ENCODE peak calls at places on chromosomes 12 and 14, in ten cellular contexts. V is lower leg skin; P is type B pancreatic cell; W is NCI-H748 treated with DMSO at 0.1 percent for 48 hours; G is effector memory CD4-positive, alpha-beta T cell; R is posterior vena cava; J is dermis blood vessel endothelial cell; S is astrocyte; C is NCI-H524 treated with DMSO at 0.1 percent for 48 hours; D is iris pigment epithelial cell. Z is an unnamed sample.

GRCh38 chr14:106442857-106443256 is 916.5 kb downstream of the TMEM121 start:
- DNase-seq in V (no peak), P (no peak), W (no peak), G (peak; percentile 9), R (no peak), J (no peak), S (no peak), C (no peak), D (no peak), Z (no peak)

GRCh38 chr14:34243001-34243400 is 219.0 kb downstream of the SPTSSA start:
- DNase-seq in V (no peak), P (no peak), W (no peak), G (no peak), R (no peak), J (no peak), S (no peak), C (no peak), D (no peak), Z (no peak)

GRCh38 chr14:104634886-104635570 is 30.5 kb upstream of the TMEM179 start:
- DNase-seq in V (no peak), P (no peak), W (no peak), G (no peak), R (no peak), J (no peak), S (no peak), C (no peak), D (no peak), Z (no peak)

GRCh38 chr12:113039911-113040425 is 16.6 kb upstream of the DTX1 start:
- DNase-seq in V (no peak), P (no peak), W (no peak), G (no peak), R (no peak), J (no peak), S (no peak), C (no peak), D (no peak), Z (no peak)

GRCh38 chr12:121719926-121720414 is 7.4 kb downstream of the TMEM120B start:
- DNase-seq in V (no peak), P (no peak), W (no peak), G (no peak), R (no peak), J (peak; percentile 66), S (peak; percentile 90), C (no peak), D (peak; percentile 89), Z (no peak)

GRCh38 chr14:24630087-24630871 is 3.7 kb downstream of the GZMB start:
- DNase-seq in V (no peak), P (no peak), W (no peak), G (no peak), R (no peak), J (no peak), S (no peak), C (no peak), D (no peak), Z (no peak)

GRCh38 chr14:61452452-61452851 is 131.1 kb downstream of the PRKCH start:
- DNase-seq in V (no peak), P (no peak), W (no peak), G (no peak), R (no peak), J (no peak), S (no peak), C (no peak), D (no peak), Z (no peak)

GRCh38 chr12:3249081-3249800 is 172.1 kb downstream of the TSPAN9 start:
- DNase-seq in V (no peak), P (no peak), W (no peak), G (no peak), R (no peak), J (peak; percentile 6), S (no peak), C (no peak), D (no peak), Z (no peak)

GRCh38 chr12:10716704-10717315 is 6.3 kb downstream of the YBX3 start:
- DNase-seq in V (peak; percentile 91), P (no peak), W (no peak), G (no peak), R (peak; percentile 95), J (peak; percentile 94), S (peak; percentile 93), C (no peak), D (peak; percentile 91), Z (peak; percentile 92)

GRCh38 chr14:54676822-54677708 is 110.1 kb downstream of the SAMD4A start:
- DNase-seq in V (no peak), P (no peak), W (no peak), G (no peak), R (no peak), J (peak; percentile 97), S (peak; percentile 99), C (no peak), D (peak; percentile 96), Z (no peak)

GRCh38 chr14:77924392-77924948 is 124.6 kb downstream of the ADCK1 start:
- DNase-seq in V (no peak), P (no peak), W (no peak), G (no peak), R (no peak), J (no peak), S (no peak), C (no peak), D (no peak), Z (no peak)

GRCh38 chr12:8045952-8046944 is 13.7 kb downstream of the FOXJ2 start:
- DNase-seq in V (peak; percentile 69), P (peak; percentile 80), W (peak; percentile 35), G (peak; percentile 63), R (peak; percentile 95), J (peak; percentile 89), S (peak; percentile 40), C (no peak), D (peak; percentile 75), Z (peak; percentile 83)

GRCh38 chr12:63915105-63915830 is 70.8 kb downstream of the SRGAP1 start:
- DNase-seq in V (no peak), P (no peak), W (no peak), G (no peak), R (no peak), J (peak; percentile 72), S (peak; percentile 85), C (no peak), D (peak; percentile 82), Z (no peak)

GRCh38 chr12:50057000-50057841 is at the start of gene ASIC1:
- DNase-seq in V (peak; percentile 46), P (peak; percentile 83), W (peak; percentile 22), G (peak; percentile 12), R (peak; percentile 90), J (peak; percentile 69), S (peak; percentile 47), C (peak; percentile 84), D (peak; percentile 70), Z (peak; percentile 91)

GRCh38 chr12:89752331-89752730 is 43.7 kb upstream of the ATP2B1 start:
- DNase-seq in V (no peak), P (no peak), W (no peak), G (no peak), R (no peak), J (no peak), S (no peak), C (no peak), D (no peak), Z (no peak)

GRCh38 chr14:24130717-24131548 is 474 bp downstream of the FITM1 start:
- DNase-seq in V (no peak), P (no peak), W (no peak), G (no peak), R (no peak), J (no peak), S (no peak), C (no peak), D (no peak), Z (no peak)

GRCh38 chr12:13189254-13189653 is 7.3 kb upstream of the EMP1 start:
- DNase-seq in V (no peak), P (no peak), W (no peak), G (no peak), R (no peak), J (no peak), S (no peak), C (no peak), D (no peak), Z (no peak)

GRCh38 chr12:95790025-95790911 is at the start of gene NTN4:
- DNase-seq in V (peak; percentile 27), P (peak; percentile 70), W (peak; percentile 22), G (no peak), R (peak; percentile 87), J (peak; percentile 69), S (no peak), C (no peak), D (no peak), Z (peak; percentile 82)

GRCh38 chr12:67086116-67086515 is 183.0 kb upstream of the CAND1 start:
- DNase-seq in V (no peak), P (no peak), W (no peak), G (no peak), R (no peak), J (no peak), S (no peak), C (no peak), D (no peak), Z (no peak)

GRCh38 chr12:103279444-103279843 is 216.3 kb downstream of the C12orf42 start:
- DNase-seq in V (no peak), P (no peak), W (peak; percentile 23), G (no peak), R (no peak), J (no peak), S (no peak), C (no peak), D (no peak), Z (no peak)

GRCh38 chr12:34291426-34291901 is 269.2 kb downstream of the ALG10 start:
- DNase-seq in V (no peak), P (peak; percentile 59), W (no peak), G (no peak), R (peak; percentile 53), J (no peak), S (no peak), C (no peak), D (no peak), Z (peak; percentile 46)

GRCh38 chr12:49288412-49288853 is 6.5 kb upstream of the PRPH start:
- DNase-seq in V (no peak), P (no peak), W (peak; percentile 6), G (peak; percentile 44), R (no peak), J (peak; percentile 75), S (no peak), C (no peak), D (peak; percentile 44), Z (peak; percentile 35)

GRCh38 chr12:5087831-5088554 is 44.3 kb downstream of the KCNA5 start:
- DNase-seq in V (no peak), P (no peak), W (no peak), G (no peak), R (no peak), J (no peak), S (no peak), C (no peak), D (no peak), Z (no peak)

GRCh38 chr12:7995266-7995963 is 37.1 kb upstream of the FOXJ2 start:
- DNase-seq in V (peak; percentile 84), P (peak; percentile 70), W (peak; percentile 41), G (peak; percentile 64), R (peak; percentile 95), J (peak; percentile 84), S (peak; percentile 82), C (peak; percentile 40), D (peak; percentile 91), Z (peak; percentile 92)

GRCh38 chr12:20436367-20436766 is 68.0 kb downstream of the PDE3A start:
- DNase-seq in V (no peak), P (no peak), W (no peak), G (no peak), R (no peak), J (peak; percentile 78), S (peak; percentile 33), C (no peak), D (no peak), Z (no peak)

GRCh38 chr12:57549909-57550627 is at the start of gene KIF5A:
- DNase-seq in V (no peak), P (no peak), W (peak; percentile 57), G (peak; percentile 38), R (peak; percentile 79), J (no peak), S (no peak), C (no peak), D (no peak), Z (peak; percentile 77)

GRCh38 chr14:53619625-53620324 is 336.9 kb downstream of the BMP4 start:
- DNase-seq in V (no peak), P (no peak), W (no peak), G (no peak), R (no peak), J (no peak), S (peak; percentile 68), C (no peak), D (peak; percentile 38), Z (no peak)

GRCh38 chr14:28772613-28773012 is 6.0 kb downstream of the FOXG1 start:
- DNase-seq in V (no peak), P (no peak), W (peak; percentile 93), G (no peak), R (no peak), J (no peak), S (no peak), C (peak; percentile 93), D (no peak), Z (no peak)